ENCODE peak calls at places on chromosomes 4 and X, in nine cellular contexts. N is neuronal stem cell, T is left lung, X is hepatocyte, M is fibroblast of lung, G is Panc1, R is IMR-90, Z is OCI-LY7, L is heart right ventricle. D is an unnamed sample.

GRCh38 chr4:129239088-129239487 is 143.1 kb downstream of the C4orf33 start:
- DNase-seq in T (no peak), X (peak; percentile 33), L (no peak), M (no peak), N (no peak), Z (no peak), R (no peak), G (no peak), D (no peak)

GRCh38 chrX:45011131-45011530 is 138.1 kb downstream of the KDM6A start:
- DNase-seq in M (peak; percentile 89), G (peak; percentile 4), N (no peak), X (no peak), R (peak; percentile 68), T (no peak), L (no peak), Z (no peak), D (no peak)

GRCh38 chrX:72652132-72652531 is 62.0 kb downstream of the PHKA1 start:
- DNase-seq in R (no peak), N (no peak), G (no peak), X (no peak), L (no peak), T (no peak), M (no peak), Z (no peak), D (no peak)

GRCh38 chr4:69907151-69907550 is 23.7 kb upstream of the CSN1S1 start:
- DNase-seq in M (peak; percentile 20), T (no peak), G (no peak), R (peak; percentile 33), L (no peak), Z (no peak), X (no peak), N (no peak), D (no peak)

GRCh38 chr4:1235381-1236102 is 13.4 kb downstream of the CTBP1 start:
- DNase-seq in Z (no peak), R (no peak), N (no peak), X (no peak), T (peak; percentile 66), L (peak; percentile 4), G (no peak), M (no peak), D (no peak)

GRCh38 chr4:78784255-78784654 is 8.1 kb downstream of the BMP2K start:
- DNase-seq in G (no peak), M (peak; percentile 95), L (no peak), R (peak; percentile 90), T (no peak), N (no peak), Z (no peak), X (no peak), D (no peak)

GRCh38 chrX:373641-374471 is 12.9 kb downstream of the PPP2R3B start:
- DNase-seq in G (no peak), X (peak; percentile 58), M (peak; percentile 56), R (peak; percentile 27), T (peak; percentile 74), Z (peak; percentile 78), N (peak; percentile 52), L (peak; percentile 55), D (no peak)

GRCh38 chr4:65071532-65071931 is 598.8 kb downstream of the EPHA5 start:
- DNase-seq in X (no peak), G (no peak), L (no peak), M (peak; percentile 54), R (no peak), T (no peak), Z (no peak), N (no peak), D (no peak)

GRCh38 chr4:128823025-128823661 is 13.6 kb downstream of the JADE1 start:
- DNase-seq in T (no peak), R (peak; percentile 98), N (no peak), M (peak; percentile 97), L (no peak), G (peak; percentile 57), X (no peak), Z (no peak), D (no peak)

GRCh38 chr4:48261288-48261687 is 8.3 kb downstream of the TEC start:
- DNase-seq in N (no peak), X (no peak), R (peak; percentile 24), L (no peak), M (peak; percentile 72), Z (no peak), G (no peak), T (no peak), D (no peak)
- H3K4me1 ChIP-seq in N (no peaks in the 10 kb centered on the region), X (no peaks in the 10 kb centered on the region), R (peaks cover 2% of the 10 kb centered on the region), L (peaks cover 31% of the 10 kb centered on the region), M (no peaks in the 10 kb centered on the region), Z (peaks cover 5% of the 10 kb centered on the region), G (no peaks in the 10 kb centered on the region), T (no peaks in the 10 kb centered on the region), D (no peaks in the 10 kb centered on the region)

GRCh38 chrX:20410540-20410939 is 143.8 kb upstream of the RPS6KA3 start:
- DNase-seq in G (no peak), L (no peak), Z (no peak), N (no peak), R (no peak), X (no peak), T (no peak), M (no peak), D (no peak)
- H3K36me3 ChIP-seq in G (no peaks in the 10 kb centered on the region), L (no peaks in the 10 kb centered on the region), Z (no peaks in the 10 kb centered on the region), N (no peaks in the 10 kb centered on the region), R (no peaks in the 10 kb centered on the region), X (no peaks in the 10 kb centered on the region), T (no peaks in the 10 kb centered on the region), M (no peaks in the 10 kb centered on the region), D (no peaks in the 10 kb centered on the region)

DNA sequence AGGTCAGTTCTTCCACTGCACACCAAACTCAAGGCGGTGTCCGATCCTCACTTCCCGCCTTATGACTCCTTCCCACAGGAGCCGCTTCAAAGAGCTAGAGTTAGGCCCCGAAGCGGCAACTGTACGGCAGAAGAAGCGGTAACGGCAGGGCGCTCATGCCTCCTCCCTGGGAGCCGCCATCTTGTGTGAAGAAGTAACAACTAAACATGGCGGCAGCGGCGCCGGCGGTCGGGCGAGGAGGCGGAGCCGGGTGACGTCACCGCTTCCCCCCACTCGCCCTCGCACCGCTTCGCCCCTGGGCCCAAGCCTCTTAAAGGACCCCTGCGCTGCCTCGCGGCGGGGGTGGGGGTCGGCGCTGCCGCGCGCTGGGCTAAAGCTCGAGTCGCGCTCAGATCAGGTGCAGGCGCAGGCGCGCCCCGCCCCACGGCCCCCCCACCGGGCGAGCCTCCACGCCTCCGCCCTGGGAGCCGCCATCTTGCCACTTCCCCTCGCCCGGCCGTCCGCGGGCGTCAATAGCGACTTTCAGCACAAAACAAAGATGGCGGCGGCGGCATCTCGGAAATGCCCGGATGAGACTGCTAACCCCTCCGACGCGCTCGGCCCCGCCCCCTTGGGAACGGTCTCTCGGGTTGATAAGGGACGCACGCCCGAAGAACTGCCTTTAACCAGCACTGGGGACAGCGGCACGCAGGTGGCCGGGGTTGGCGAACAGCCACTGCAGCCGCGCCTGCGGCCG is at the start of gene HCFC1:
- DNase-seq in R (peak; percentile 84), M (peak; percentile 85), T (peak; percentile 94), Z (peak; percentile 92), X (peak; percentile 93), G (peak; percentile 71), L (peak; percentile 90), N (peak; percentile 88), D (peak; percentile 95)
- H3K4me1 ChIP-seq in R (peaks cover 19% of the 10 kb centered on the region), M (peaks cover 16% of the 10 kb centered on the region), T (peaks cover 12% of the 10 kb centered on the region), Z (peaks cover 37% of the 10 kb centered on the region), X (peaks cover 27% of the 10 kb centered on the region), G (peaks cover 34% of the 10 kb centered on the region), L (peaks cover 54% of the 10 kb centered on the region), N (peaks cover 18% of the 10 kb centered on the region), D (peaks cover 52% of the 10 kb centered on the region)

GRCh38 chr4:3082915-3083515 is 8.5 kb downstream of the HTT start:
- DNase-seq in G (no peak), Z (no peak), L (no peak), X (no peak), M (no peak), T (no peak), R (no peak), N (no peak), D (no peak)

GRCh38 chr4:3083732-3084131 is 9.3 kb downstream of the HTT start:
- DNase-seq in T (no peak), X (no peak), N (no peak), Z (no peak), G (no peak), M (no peak), R (no peak), L (no peak), D (no peak)

GRCh38 chr4:3091464-3091863 is 17.0 kb downstream of the HTT start:
- DNase-seq in N (no peak), R (no peak), M (no peak), X (no peak), L (no peak), Z (no peak), G (no peak), T (no peak), D (no peak)

GRCh38 chr4:3085948-3086670 is 11.6 kb downstream of the HTT start:
- DNase-seq in L (no peak), X (no peak), T (no peak), R (no peak), N (no peak), M (no peak), G (no peak), Z (no peak), D (no peak)

DNA sequence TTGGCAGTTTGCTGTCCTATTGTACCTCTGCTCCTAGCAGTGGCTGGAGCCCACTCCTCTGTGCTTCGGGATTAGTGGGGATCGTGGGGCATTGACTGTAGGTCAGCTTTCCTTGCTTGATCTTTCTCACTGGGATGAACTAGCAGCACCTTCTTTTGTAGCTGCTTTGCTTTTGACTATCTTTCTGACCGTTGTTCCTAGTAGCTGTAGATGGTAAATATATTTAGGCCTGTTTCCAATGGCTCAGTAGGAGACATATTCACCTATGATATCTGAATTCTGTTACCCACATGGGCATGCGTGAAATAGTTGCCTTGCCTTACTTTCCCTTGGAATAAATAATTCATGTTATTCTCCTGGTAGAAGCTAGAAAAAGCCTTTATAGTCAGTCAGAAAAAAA is 12.9 kb downstream of the HTT start:
- DNase-seq in R (no peak), Z (no peak), T (no peak), G (no peak), M (no peak), N (no peak), X (no peak), L (no peak), D (no peak)
- H3K36me3 ChIP-seq in R (peaks cover 8% of the 10 kb centered on the region), Z (peaks cover 72% of the 10 kb centered on the region), T (no peaks in the 10 kb centered on the region), G (no peaks in the 10 kb centered on the region), M (no peaks in the 10 kb centered on the region), N (peaks cover 61% of the 10 kb centered on the region), X (no peaks in the 10 kb centered on the region), L (no peaks in the 10 kb centered on the region), D (peaks cover 12% of the 10 kb centered on the region)

DNA sequence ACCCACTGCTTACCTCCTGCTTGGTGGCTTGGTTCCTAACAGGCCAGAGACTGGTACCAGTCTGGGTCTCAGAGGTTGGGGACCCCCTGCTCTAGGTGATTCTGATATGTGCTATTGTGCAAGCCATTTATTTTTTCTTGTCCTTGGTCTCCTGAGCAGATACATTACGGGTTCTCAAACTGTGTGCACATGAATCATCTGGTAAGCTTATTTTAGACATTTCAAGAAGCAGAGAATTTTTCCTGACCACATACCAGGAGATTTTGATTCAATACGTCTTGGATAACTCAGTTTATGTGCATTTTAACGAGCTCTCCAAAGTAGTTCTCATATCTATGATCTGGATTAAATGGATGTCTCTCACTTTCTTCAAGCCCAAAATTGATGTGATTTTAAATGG is 77.2 kb downstream of the FHIP1A start:
- DNase-seq in L (no peak), G (no peak), R (peak; percentile 36), X (no peak), N (no peak), M (peak; percentile 88), Z (no peak), T (no peak), D (no peak)
- H3K4me1 ChIP-seq in L (no peaks in the 10 kb centered on the region), G (no peaks in the 10 kb centered on the region), R (peaks cover 2% of the 10 kb centered on the region), X (peaks cover 7% of the 10 kb centered on the region), N (no peaks in the 10 kb centered on the region), M (peaks cover 5% of the 10 kb centered on the region), Z (no peaks in the 10 kb centered on the region), T (no peaks in the 10 kb centered on the region), D (no peaks in the 10 kb centered on the region)

D was measured in right atrium auricular region.